ENCODE peak calls at places on chromosomes 11 and 22, in ten cellular contexts. C, U, Q, Z, A, R, H, Y, N and K are unnamed samples.

GRCh38 chr22:24772493-24773220 is 1.9 kb downstream of the PIWIL3 start:
- DNase-seq in C (peak), U (peak), Q (no peak), Z (no peak), A (no peak), R (no peak), H (no peak), Y (no peak), N (peak), K (peak)

GRCh38 chr22:31439805-31440204 is 40.4 kb downstream of the DRG1 start:
- DNase-seq in C (no peak), U (no peak), Q (no peak), Z (no peak), A (no peak), R (no peak), H (no peak), Y (no peak), N (no peak), K (no peak)

GRCh38 chr11:64234840-64235379 is 526 bp downstream of the VEGFB start:
- DNase-seq in C (peak), U (no peak), Q (peak), Z (peak), A (peak), R (peak), H (no peak), Y (peak), N (no peak), K (no peak)

GRCh38 chr22:26573026-26573662 is 16.8 kb downstream of the TPST2 start:
- DNase-seq in C (no peak), U (no peak), Q (no peak), Z (no peak), A (no peak), R (no peak), H (no peak), Y (no peak), N (no peak), K (peak)

GRCh38 chr22:28112548-28113043 is 193.5 kb upstream of the PITPNB start:
- DNase-seq in C (peak), U (peak), Q (no peak), Z (peak), A (no peak), R (no peak), H (no peak), Y (no peak), N (peak), K (peak)

GRCh38 chr11:12725863-12726666 is 51.8 kb downstream of the TEAD1 start:
- DNase-seq in C (no peak), U (peak), Q (no peak), Z (peak), A (no peak), R (no peak), H (no peak), Y (no peak), N (peak), K (peak)

GRCh38 chr11:88275636-88276035 is 61.9 kb downstream of the CTSC start:
- DNase-seq in C (no peak), U (no peak), Q (no peak), Z (no peak), A (no peak), R (no peak), H (no peak), Y (no peak), N (no peak), K (no peak)

GRCh38 chr11:66835762-66836405 is 7.4 kb upstream of the RCE1 start:
- DNase-seq in C (no peak), U (no peak), Q (no peak), Z (peak), A (no peak), R (no peak), H (no peak), Y (no peak), N (peak), K (no peak)

GRCh38 chr22:19478086-19478392 is 954 bp downstream of the UFD1 start:
- DNase-seq in C (no peak), U (no peak), Q (no peak), Z (no peak), A (no peak), R (no peak), H (no peak), Y (no peak), N (no peak), K (no peak)

GRCh38 chr22:31826443-31826842 is 72.6 kb downstream of the DEPDC5 start:
- DNase-seq in C (no peak), U (no peak), Q (no peak), Z (no peak), A (no peak), R (no peak), H (peak), Y (no peak), N (no peak), K (no peak)

GRCh38 chr22:48744967-48745841 is 1082.5 kb downstream of the BRD1 start:
- DNase-seq in C (no peak), U (no peak), Q (peak), Z (no peak), A (no peak), R (peak), H (peak), Y (no peak), N (no peak), K (no peak)

GRCh38 chr11:113934797-113935196 is 30.2 kb downstream of the HTR3B start:
- DNase-seq in C (no peak), U (no peak), Q (no peak), Z (no peak), A (no peak), R (no peak), H (no peak), Y (no peak), N (no peak), K (no peak)

GRCh38 chr22:36301851-36302250 is 48.9 kb downstream of the APOL1 start:
- DNase-seq in C (no peak), U (no peak), Q (no peak), Z (no peak), A (no peak), R (no peak), H (no peak), Y (no peak), N (no peak), K (no peak)

GRCh38 chr11:76610871-76611475 is 59.6 kb downstream of the LRRC32 start:
- DNase-seq in C (no peak), U (no peak), Q (no peak), Z (no peak), A (no peak), R (peak), H (no peak), Y (no peak), N (no peak), K (no peak)

GRCh38 chr11:72829178-72829577 is 15.0 kb downstream of the ATG16L2 start:
- DNase-seq in C (no peak), U (no peak), Q (no peak), Z (no peak), A (no peak), R (no peak), H (no peak), Y (no peak), N (no peak), K (no peak)

GRCh38 chr11:75264971-75265370 is 24.4 kb downstream of the TPBGL start:
- DNase-seq in C (no peak), U (no peak), Q (no peak), Z (no peak), A (no peak), R (no peak), H (peak), Y (no peak), N (no peak), K (no peak)

GRCh38 chr22:20758688-20759087 is 15.2 kb upstream of the SERPIND1 start:
- DNase-seq in C (no peak), U (no peak), Q (no peak), Z (no peak), A (no peak), R (no peak), H (no peak), Y (no peak), N (no peak), K (peak)

GRCh38 chr22:47835726-47836125 is 1073.3 kb downstream of the TBC1D22A start:
- DNase-seq in C (no peak), U (peak), Q (no peak), Z (no peak), A (no peak), R (no peak), H (no peak), Y (no peak), N (peak), K (no peak)